ENCODE peak calls at places on chromosomes 13 and 19, in six cellular contexts. M, U, N, G, X and E are unnamed samples.

GRCh38 chr13:29702912-29703351 is 107.4 kb upstream of the SLC7A1 start:
- DNase-seq in G (no peak), U (no peak), M (no peak), N (no peak), X (no peak), E (peak; percentile 69)

GRCh38 chr13:51874651-51875050 is 12.9 kb downstream of the CCDC70 start:
- DNase-seq in U (no peak), N (no peak), G (no peak), X (no peak), M (no peak), E (no peak)

GRCh38 chr19:48351341-48351752 is 12.4 kb downstream of the TMEM143 start:
- DNase-seq in N (peak; percentile 81), G (no peak), U (peak; percentile 86), X (peak; percentile 63), M (peak; percentile 89), E (peak; percentile 26)

GRCh38 chr19:32231691-32232090 is 113.7 kb upstream of the ZNF507 start:
- DNase-seq in N (no peak), G (no peak), M (no peak), X (no peak), U (no peak), E (no peak)

GRCh38 chr13:20969182-20969581 is 66.6 kb upstream of the XPO4 start:
- DNase-seq in M (no peak), U (no peak), N (no peak), G (peak; percentile 15), X (no peak), E (peak; percentile 68)

GRCh38 chr19:1261512-1261862 is 7.6 kb upstream of the CIRBP start:
- DNase-seq in U (no peak), M (no peak), N (no peak), G (no peak), X (no peak), E (no peak)

GRCh38 chr13:24668955-24669354 is 11.3 kb upstream of the ATP12A start:
- DNase-seq in U (no peak), M (no peak), G (no peak), X (no peak), N (no peak), E (no peak)

GRCh38 chr19:32708457-32708856 is 11.1 kb upstream of the TDRD12 start:
- DNase-seq in X (no peak), M (no peak), N (no peak), G (no peak), U (no peak), E (no peak)

GRCh38 chr13:30360586-30360985 is 53.2 kb upstream of the KATNAL1 start:
- DNase-seq in N (no peak), M (no peak), G (no peak), U (no peak), X (no peak), E (no peak)

GRCh38 chr19:56167064-56167578 is 8.7 kb upstream of the GALP start:
- DNase-seq in X (no peak), N (peak; percentile 43), G (no peak), U (no peak), M (no peak), E (no peak)

GRCh38 chr13:76937416-76937815 is 10.9 kb upstream of the ACOD1 start:
- DNase-seq in X (no peak), G (no peak), U (no peak), M (peak; percentile 3), N (no peak), E (peak; percentile 97)

GRCh38 chr13:69600811-69601210 is 506.8 kb upstream of the ATXN8OS start:
- DNase-seq in X (no peak), G (no peak), M (no peak), N (no peak), U (no peak), E (no peak)

GRCh38 chr13:69591437-69591836 is 516.2 kb upstream of the ATXN8OS start:
- DNase-seq in X (no peak), N (no peak), U (no peak), M (no peak), G (no peak), E (no peak)

GRCh38 chr13:69597088-69597487 is 510.5 kb upstream of the ATXN8OS start:
- DNase-seq in M (no peak), X (no peak), U (no peak), N (no peak), G (no peak), E (no peak)

GRCh38 chr13:69589531-69589930 is 518.1 kb upstream of the ATXN8OS start:
- DNase-seq in M (no peak), X (no peak), G (no peak), N (no peak), U (no peak), E (no peak)

DNA sequence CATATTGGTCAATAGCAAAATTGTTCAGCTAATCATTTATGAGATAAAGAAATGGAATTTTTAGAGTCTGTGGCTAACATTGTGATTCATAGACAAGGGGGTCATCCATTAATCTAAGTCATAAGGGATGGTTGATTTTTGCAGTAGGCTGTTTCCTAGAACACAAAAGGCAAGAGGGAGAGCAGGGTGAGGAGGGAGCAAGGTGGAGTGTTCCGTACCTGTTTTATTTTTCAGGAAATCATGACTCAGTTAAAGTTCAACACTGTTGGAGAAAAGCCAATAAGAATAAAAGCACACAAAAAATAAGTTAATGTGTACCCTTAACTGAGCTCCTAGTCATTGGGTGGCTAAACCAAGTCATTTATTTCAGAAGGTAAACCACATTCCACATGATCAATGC is 512.4 kb upstream of the ATXN8OS start:
- DNase-seq in X (no peak), G (no peak), M (no peak), N (no peak), U (no peak), E (no peak)
- TF ChIP-seq SMC3 in X (no peak), G (no peak), M (no peak), N (no peak), U (no peak), E (no peak)

GRCh38 chr19:36031308-36031707 is 1.4 kb downstream of the CLIP3 start:
- DNase-seq in G (no peak), X (no peak), M (no peak), N (no peak), U (no peak), E (no peak)

GRCh38 chr19:36026091-36026876 is 6.4 kb downstream of the CLIP3 start:
- DNase-seq in U (no peak), X (no peak), M (no peak), N (no peak), G (no peak), E (no peak)

GRCh38 chr19:36027696-36028095 is 5.0 kb downstream of the CLIP3 start:
- DNase-seq in N (no peak), G (no peak), M (no peak), X (no peak), U (no peak), E (no peak)

GRCh38 chr19:36030264-36031148 is 2.2 kb downstream of the CLIP3 start:
- DNase-seq in N (no peak), G (peak; percentile 23), X (no peak), M (no peak), U (peak; percentile 34), E (peak; percentile 53)

GRCh38 chr19:36028313-36029041 is 4.2 kb downstream of the CLIP3 start:
- DNase-seq in G (no peak), X (no peak), M (no peak), N (no peak), U (peak; percentile 11), E (no peak)
- TF ChIP-seq SMC3 in G (no peak), X (no peak), M (no peak), N (no peak), U (no peak), E (no peak)

GRCh38 chr19:50414850-50415660 is 3.7 kb upstream of the SPIB start:
- DNase-seq in G (no peak), U (peak; percentile 92), N (peak; percentile 91), X (peak; percentile 33), M (peak; percentile 89), E (peak; percentile 54)
- TF ChIP-seq SMC3 in G (peak; percentile 66), U (peak; percentile 60), N (peak; percentile 70), X (peak; percentile 20), M (peak; percentile 77), E (peak; percentile 68)

DNA sequence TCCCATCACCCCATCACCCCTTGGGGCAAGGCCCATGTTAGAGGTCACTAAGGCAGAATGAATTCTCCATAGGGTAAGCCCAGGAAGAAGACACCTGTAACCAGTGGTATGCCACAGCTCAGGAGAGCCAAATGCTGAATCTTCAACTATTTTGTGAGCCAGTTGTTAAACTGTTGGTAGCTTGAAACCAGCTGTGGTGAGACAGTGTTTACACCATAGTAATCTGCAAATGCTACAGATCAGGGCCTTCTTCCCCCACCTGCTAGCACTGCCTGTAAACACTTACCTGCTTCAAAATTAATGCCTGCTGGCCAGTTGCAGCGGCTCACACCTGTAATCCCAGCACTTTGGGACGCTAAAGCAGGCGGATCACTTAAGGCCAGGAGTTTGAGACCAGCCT is 12.1 kb downstream of the FBXL12 start:
- DNase-seq in U (no peak), M (no peak), N (no peak), G (no peak), X (no peak), E (no peak)
- TF ChIP-seq SMC3 in U (no peak), M (no peak), N (no peak), G (no peak), X (no peak), E (no peak)